ENCODE peak calls at places on chromosomes 12 and 14, in seven cellular contexts. F is CD8-positive, alpha-beta T cell; Y is heart left ventricle; E is mucosa of descending colon; I is psoas muscle; A is left lung; T is PC-3. J is an unnamed sample. For H3K9me3, the result is how much of the 10 kb centered on the place peaks cover.

GRCh38 chr14:32244404-32244803 is 41.3 kb upstream of the RNU6-8 start:
- DNase-seq in Y (no peak), F (no peak), I (no peak), E (no peak), A (no peak), T (peak), J (no peak)

GRCh38 chr12:45220366-45220931 is 4.6 kb downstream of the ANO6 start:
- DNase-seq in Y (no peak), E (no peak), F (no peak), I (no peak), A (no peak), T (peak), J (no peak)

GRCh38 chr14:68476212-68476964 is 316.5 kb downstream of the ZFP36L1 start:
- DNase-seq in I (peak), E (no peak), T (peak), A (no peak), Y (peak), F (no peak), J (no peak)

GRCh38 chr12:109744991-109745942 is 31.6 kb downstream of the FAM222A start:
- DNase-seq in T (no peak), I (peak), F (no peak), Y (peak), A (peak), E (peak), J (no peak)

GRCh38 chr12:94282675-94283074 is 134.3 kb downstream of the PLXNC1 start:
- DNase-seq in Y (no peak), T (no peak), E (no peak), F (peak), A (peak), I (no peak), J (peak)

GRCh38 chr14:60722836-60723217 is 1.3 kb downstream of the SIX4 start:
- DNase-seq in A (no peak), I (no peak), T (no peak), Y (no peak), F (no peak), E (no peak), J (no peak)

GRCh38 chr12:102917026-102917787 is at the start of gene PAH:
- DNase-seq in E (peak), T (no peak), Y (no peak), A (peak), F (peak), I (no peak), J (no peak)

GRCh38 chr14:76581592-76581991 is 179.7 kb upstream of the VASH1 start:
- DNase-seq in T (no peak), E (no peak), F (no peak), A (no peak), I (no peak), Y (no peak), J (no peak)

GRCh38 chr12:88298761-88299242 is 156.7 kb downstream of the TMTC3 start:
- DNase-seq in T (peak), I (no peak), Y (no peak), A (no peak), F (no peak), E (no peak), J (no peak)

GRCh38 chr12:56029166-56029519 is 8.3 kb downstream of the IKZF4 start:
- DNase-seq in A (no peak), E (no peak), F (no peak), I (no peak), Y (no peak), T (peak), J (no peak)

GRCh38 chr14:75249251-75249957 is 29.2 kb upstream of the FOS start:
- DNase-seq in E (no peak), Y (no peak), A (no peak), F (peak), T (peak), I (peak), J (peak)

GRCh38 chr14:68583527-68584275 is 209.2 kb downstream of the ZFP36L1 start:
- DNase-seq in E (no peak), T (no peak), I (peak), F (no peak), Y (no peak), A (no peak), J (no peak)

GRCh38 chr14:72704507-72704906 is 189.4 kb downstream of the DPF3 start:
- DNase-seq in F (no peak), T (no peak), I (no peak), A (no peak), E (no peak), Y (no peak), J (no peak)

GRCh38 chr14:40630471-40630870 is 976.2 kb upstream of the LRFN5 start:
- DNase-seq in A (no peak), E (no peak), F (no peak), T (no peak), I (no peak), Y (no peak), J (no peak)
- H3K9me3 ChIP-seq in A (under half), E (under half), F (under half), T (under half), I (under half), Y (under half), J (under half)

GRCh38 chr12:106586803-106587684 is 4.2 kb downstream of the RFX4 start:
- DNase-seq in E (no peak), Y (no peak), T (no peak), I (no peak), A (no peak), F (no peak), J (no peak)
- H3K9me3 ChIP-seq in E (under half), Y (under half), T (under half), I (under half), A (under half), F (under half), J (under half)

DNA sequence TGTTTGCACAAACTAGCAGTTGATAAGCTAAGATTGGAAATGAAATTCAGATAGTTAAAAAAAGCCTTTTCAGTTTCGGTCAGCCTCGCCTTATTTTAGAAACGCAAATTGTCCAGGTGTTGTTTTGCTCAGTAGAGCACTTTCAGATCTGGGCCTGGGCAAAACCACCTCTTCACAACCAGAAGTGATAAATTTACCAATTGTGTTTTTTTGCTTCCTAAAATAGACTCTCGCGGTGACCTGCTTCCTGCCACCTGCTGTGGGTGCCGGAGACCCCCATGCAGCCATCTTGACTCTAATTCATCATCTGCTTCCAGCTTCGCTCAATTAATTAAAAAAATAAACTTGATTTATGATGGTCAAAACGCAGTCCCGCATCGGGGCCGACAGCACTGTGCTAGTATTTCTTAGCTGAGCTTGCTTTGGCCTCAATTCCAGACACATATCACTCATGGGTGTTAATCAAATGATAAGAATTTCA is 335.6 kb downstream of the TMEM121 start:
- DNase-seq in E (peak), F (peak), A (peak), Y (no peak), T (no peak), I (no peak), J (peak)
- H3K9me3 ChIP-seq in E (under half), F (under half), A (under half), Y (under half), T (under half), I (under half), J (under half)

DNA sequence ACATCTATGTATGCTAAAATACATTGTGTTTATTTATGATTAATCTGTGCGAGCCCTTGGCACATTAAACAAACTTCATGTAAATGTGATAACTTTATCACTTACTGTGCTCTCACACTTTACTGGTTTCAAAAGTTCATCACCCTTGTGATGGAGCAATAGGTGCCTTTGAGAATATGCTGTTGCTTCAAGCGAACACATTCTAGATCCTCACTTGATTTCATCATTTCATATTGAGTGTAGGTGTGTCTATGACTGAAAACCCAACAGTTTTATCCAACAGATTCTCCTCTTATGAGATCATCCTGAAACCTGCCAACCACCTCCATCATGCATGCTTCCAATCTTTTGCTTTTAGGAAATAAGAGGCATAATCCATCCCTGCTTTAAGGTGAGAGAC is 854.4 kb downstream of the TMEM121 start:
- DNase-seq in I (no peak), E (no peak), Y (no peak), F (no peak), A (no peak), T (no peak), J (no peak)
- H3K9me3 ChIP-seq in I (under half), E (under half), Y (under half), F (under half), A (under half), T (under half), J (under half)

J was measured in T-helper 17 cell.